ENCODE peak calls at places on chromosomes 6 and 20, in seven cellular contexts. One of them, this sample, is unnamed.

GRCh38 chr6:85383042-85383441 is 66.8 kb upstream of the NT5E start:
- DNase-seq in foreskin fibroblast: no peak
- DNase-seq in mammary epithelial cell: no peak
- DNase-seq in A673: no peak
- DNase-seq in stomach: no peak
- DNase-seq in psoas muscle: no peak
- DNase-seq in Panc1: no peak
- DNase-seq in this sample: no peak

GRCh38 chr6:28252507-28252975 is 472 bp upstream of the ZKSCAN4 start:
- DNase-seq in foreskin fibroblast: no peak
- DNase-seq in mammary epithelial cell: no peak
- DNase-seq in A673: no peak
- DNase-seq in stomach: no peak
- DNase-seq in psoas muscle: no peak
- DNase-seq in Panc1: no peak
- DNase-seq in this sample: no peak

GRCh38 chr6:48111143-48111506 is at the start of gene PTCHD4:
- DNase-seq in foreskin fibroblast: peak; percentile 18
- DNase-seq in mammary epithelial cell: peak; percentile 97
- DNase-seq in A673: no peak
- DNase-seq in stomach: no peak
- DNase-seq in psoas muscle: no peak
- DNase-seq in Panc1: no peak
- DNase-seq in this sample: peak; percentile 59

GRCh38 chr20:51423810-51424209 is 118.7 kb downstream of the NFATC2 start:
- DNase-seq in foreskin fibroblast: no peak
- DNase-seq in mammary epithelial cell: no peak
- DNase-seq in A673: no peak
- DNase-seq in stomach: no peak
- DNase-seq in psoas muscle: no peak
- DNase-seq in Panc1: no peak
- DNase-seq in this sample: no peak

GRCh38 chr6:40320441-40320840 is 266.7 kb downstream of the LRFN2 start:
- DNase-seq in foreskin fibroblast: no peak
- DNase-seq in mammary epithelial cell: no peak
- DNase-seq in A673: no peak
- DNase-seq in stomach: no peak
- DNase-seq in psoas muscle: no peak
- DNase-seq in Panc1: no peak
- DNase-seq in this sample: no peak

GRCh38 chr6:5501837-5502236 is 240.5 kb downstream of the FARS2 start:
- DNase-seq in foreskin fibroblast: no peak
- DNase-seq in mammary epithelial cell: no peak
- DNase-seq in A673: no peak
- DNase-seq in stomach: no peak
- DNase-seq in psoas muscle: no peak
- DNase-seq in Panc1: no peak
- DNase-seq in this sample: no peak

GRCh38 chr20:57659131-57659788 is 39.0 kb upstream of the ZBP1 start:
- DNase-seq in foreskin fibroblast: no peak
- DNase-seq in mammary epithelial cell: no peak
- DNase-seq in A673: no peak
- DNase-seq in stomach: peak; percentile 18
- DNase-seq in psoas muscle: no peak
- DNase-seq in Panc1: no peak
- DNase-seq in this sample: no peak

GRCh38 chr6:169244684-169245383 is 8.8 kb downstream of the THBS2 start:
- DNase-seq in foreskin fibroblast: no peak
- DNase-seq in mammary epithelial cell: no peak
- DNase-seq in A673: no peak
- DNase-seq in stomach: no peak
- DNase-seq in psoas muscle: no peak
- DNase-seq in Panc1: no peak
- DNase-seq in this sample: no peak

GRCh38 chr20:4243071-4243470 is 227.7 kb upstream of the RNF24 start:
- DNase-seq in foreskin fibroblast: no peak
- DNase-seq in mammary epithelial cell: no peak
- DNase-seq in A673: no peak
- DNase-seq in stomach: no peak
- DNase-seq in psoas muscle: no peak
- DNase-seq in Panc1: no peak
- DNase-seq in this sample: no peak

GRCh38 chr20:3046677-3047462 is 1.0 kb downstream of the MRPS26 start:
- DNase-seq in foreskin fibroblast: no peak
- DNase-seq in mammary epithelial cell: peak; percentile 73
- DNase-seq in A673: no peak
- DNase-seq in stomach: peak; percentile 33
- DNase-seq in psoas muscle: no peak
- DNase-seq in Panc1: no peak
- DNase-seq in this sample: peak; percentile 11

GRCh38 chr6:73394577-73395354 is at the start of gene DDX43:
- DNase-seq in foreskin fibroblast: no peak
- DNase-seq in mammary epithelial cell: no peak
- DNase-seq in A673: no peak
- DNase-seq in stomach: no peak
- DNase-seq in psoas muscle: peak; percentile 39
- DNase-seq in Panc1: peak; percentile 98
- DNase-seq in this sample: peak; percentile 60

GRCh38 chr20:44212792-44213191 is 2.2 kb upstream of the OSER1 start:
- DNase-seq in foreskin fibroblast: no peak
- DNase-seq in mammary epithelial cell: peak; percentile 86
- DNase-seq in A673: no peak
- DNase-seq in stomach: no peak
- DNase-seq in psoas muscle: no peak
- DNase-seq in Panc1: no peak
- DNase-seq in this sample: no peak

GRCh38 chr6:27726620-27727023 is 185.6 kb downstream of the OR2B2 start:
- DNase-seq in foreskin fibroblast: no peak
- DNase-seq in mammary epithelial cell: peak; percentile 67
- DNase-seq in A673: no peak
- DNase-seq in stomach: no peak
- DNase-seq in psoas muscle: no peak
- DNase-seq in Panc1: peak; percentile 71
- DNase-seq in this sample: no peak

GRCh38 chr20:40781340-40781916 is 92.4 kb upstream of the MAFB start:
- DNase-seq in foreskin fibroblast: no peak
- DNase-seq in mammary epithelial cell: no peak
- DNase-seq in A673: no peak
- DNase-seq in stomach: no peak
- DNase-seq in psoas muscle: no peak
- DNase-seq in Panc1: no peak
- DNase-seq in this sample: no peak

GRCh38 chr6:143872211-143872610 is 7.9 kb downstream of the ZC2HC1B start:
- DNase-seq in foreskin fibroblast: peak; percentile 16
- DNase-seq in mammary epithelial cell: no peak
- DNase-seq in A673: no peak
- DNase-seq in stomach: no peak
- DNase-seq in psoas muscle: no peak
- DNase-seq in Panc1: no peak
- DNase-seq in this sample: peak; percentile 3

GRCh38 chr6:36581716-36582115 is 12.4 kb upstream of the SRSF3 start:
- DNase-seq in foreskin fibroblast: no peak
- DNase-seq in mammary epithelial cell: no peak
- DNase-seq in A673: no peak
- DNase-seq in stomach: no peak
- DNase-seq in psoas muscle: no peak
- DNase-seq in Panc1: no peak
- DNase-seq in this sample: no peak

GRCh38 chr6:101539510-101540245 is 146.2 kb downstream of the GRIK2 start:
- DNase-seq in foreskin fibroblast: peak; percentile 26
- DNase-seq in mammary epithelial cell: peak; percentile 32
- DNase-seq in A673: no peak
- DNase-seq in stomach: no peak
- DNase-seq in psoas muscle: no peak
- DNase-seq in Panc1: no peak
- DNase-seq in this sample: peak; percentile 70

GRCh38 chr20:22453244-22454080 is 130.9 kb downstream of the FOXA2 start:
- DNase-seq in foreskin fibroblast: no peak
- DNase-seq in mammary epithelial cell: peak; percentile 43
- DNase-seq in A673: peak; percentile 6
- DNase-seq in stomach: no peak
- DNase-seq in psoas muscle: no peak
- DNase-seq in Panc1: no peak
- DNase-seq in this sample: peak; percentile 26
- TF ChIP-seq CTCF in foreskin fibroblast: peak; percentile 64
- TF ChIP-seq CTCF in mammary epithelial cell: peak; percentile 78
- TF ChIP-seq CTCF in A673: peak; percentile 67
- TF ChIP-seq CTCF in stomach: no peak
- TF ChIP-seq CTCF in psoas muscle: peak; percentile 46
- TF ChIP-seq CTCF in Panc1: peak; percentile 88
- TF ChIP-seq CTCF in this sample: peak; percentile 78

GRCh38 chr6:43092635-43093034 is 16.5 kb downstream of the PTK7 start:
- DNase-seq in foreskin fibroblast: no peak
- DNase-seq in mammary epithelial cell: no peak
- DNase-seq in A673: no peak
- DNase-seq in stomach: no peak
- DNase-seq in psoas muscle: no peak
- DNase-seq in Panc1: no peak
- DNase-seq in this sample: no peak

GRCh38 chr6:43095939-43096338 is 19.8 kb downstream of the PTK7 start:
- DNase-seq in foreskin fibroblast: no peak
- DNase-seq in mammary epithelial cell: no peak
- DNase-seq in A673: no peak
- DNase-seq in stomach: no peak
- DNase-seq in psoas muscle: no peak
- DNase-seq in Panc1: no peak
- DNase-seq in this sample: no peak

GRCh38 chr6:43091592-43091991 is 15.5 kb downstream of the PTK7 start:
- DNase-seq in foreskin fibroblast: no peak
- DNase-seq in mammary epithelial cell: no peak
- DNase-seq in A673: no peak
- DNase-seq in stomach: no peak
- DNase-seq in psoas muscle: no peak
- DNase-seq in Panc1: no peak
- DNase-seq in this sample: no peak

GRCh38 chr6:43091020-43091419 is 14.9 kb downstream of the PTK7 start:
- DNase-seq in foreskin fibroblast: no peak
- DNase-seq in mammary epithelial cell: no peak
- DNase-seq in A673: no peak
- DNase-seq in stomach: no peak
- DNase-seq in psoas muscle: no peak
- DNase-seq in Panc1: no peak
- DNase-seq in this sample: no peak

GRCh38 chr6:43093361-43094289 is 17.5 kb downstream of the PTK7 start:
- DNase-seq in foreskin fibroblast: peak; percentile 85
- DNase-seq in mammary epithelial cell: peak; percentile 78
- DNase-seq in A673: no peak
- DNase-seq in stomach: peak; percentile 34
- DNase-seq in psoas muscle: no peak
- DNase-seq in Panc1: peak; percentile 64
- DNase-seq in this sample: peak; percentile 72
- H3K4me3 ChIP-seq in foreskin fibroblast: peak overlapping the region; percentile 9
- H3K4me3 ChIP-seq in mammary epithelial cell: peak overlapping the region; percentile 36
- H3K4me3 ChIP-seq in A673: no peak overlapping the region
- H3K4me3 ChIP-seq in stomach: peak overlapping the region; percentile 46
- H3K4me3 ChIP-seq in psoas muscle: peak overlapping the region; percentile 60
- H3K4me3 ChIP-seq in Panc1: peak overlapping the region; percentile 70
- H3K4me3 ChIP-seq in this sample: peak overlapping the region; percentile 38

GRCh38 chr20:884983-885952 is 30.9 kb downstream of the ANGPT4 start:
- DNase-seq in foreskin fibroblast: peak; percentile 14
- DNase-seq in mammary epithelial cell: peak; percentile 16
- DNase-seq in A673: no peak
- DNase-seq in stomach: no peak
- DNase-seq in psoas muscle: no peak
- DNase-seq in Panc1: no peak
- DNase-seq in this sample: peak; percentile 53
- TF ChIP-seq CTCF in foreskin fibroblast: no peak
- TF ChIP-seq CTCF in mammary epithelial cell: peak; percentile 23
- TF ChIP-seq CTCF in A673: no peak
- TF ChIP-seq CTCF in stomach: no peak
- TF ChIP-seq CTCF in psoas muscle: no peak
- TF ChIP-seq CTCF in Panc1: no peak
- TF ChIP-seq CTCF in this sample: no peak

GRCh38 chr6:137216875-137217553 is 2.2 kb downstream of the IFNGR1 start:
- DNase-seq in foreskin fibroblast: no peak
- DNase-seq in mammary epithelial cell: peak; percentile 91
- DNase-seq in A673: no peak
- DNase-seq in stomach: peak; percentile 46
- DNase-seq in psoas muscle: no peak
- DNase-seq in Panc1: no peak
- DNase-seq in this sample: no peak
- H3K4me3 ChIP-seq in foreskin fibroblast: peak overlapping the region; percentile 73
- H3K4me3 ChIP-seq in mammary epithelial cell: peak overlapping the region; percentile 78
- H3K4me3 ChIP-seq in A673: no peak overlapping the region
- H3K4me3 ChIP-seq in stomach: peak overlapping the region; percentile 75
- H3K4me3 ChIP-seq in psoas muscle: peak overlapping the region; percentile 93
- H3K4me3 ChIP-seq in Panc1: no peak overlapping the region
- H3K4me3 ChIP-seq in this sample: peak overlapping the region; percentile 82

DNA sequence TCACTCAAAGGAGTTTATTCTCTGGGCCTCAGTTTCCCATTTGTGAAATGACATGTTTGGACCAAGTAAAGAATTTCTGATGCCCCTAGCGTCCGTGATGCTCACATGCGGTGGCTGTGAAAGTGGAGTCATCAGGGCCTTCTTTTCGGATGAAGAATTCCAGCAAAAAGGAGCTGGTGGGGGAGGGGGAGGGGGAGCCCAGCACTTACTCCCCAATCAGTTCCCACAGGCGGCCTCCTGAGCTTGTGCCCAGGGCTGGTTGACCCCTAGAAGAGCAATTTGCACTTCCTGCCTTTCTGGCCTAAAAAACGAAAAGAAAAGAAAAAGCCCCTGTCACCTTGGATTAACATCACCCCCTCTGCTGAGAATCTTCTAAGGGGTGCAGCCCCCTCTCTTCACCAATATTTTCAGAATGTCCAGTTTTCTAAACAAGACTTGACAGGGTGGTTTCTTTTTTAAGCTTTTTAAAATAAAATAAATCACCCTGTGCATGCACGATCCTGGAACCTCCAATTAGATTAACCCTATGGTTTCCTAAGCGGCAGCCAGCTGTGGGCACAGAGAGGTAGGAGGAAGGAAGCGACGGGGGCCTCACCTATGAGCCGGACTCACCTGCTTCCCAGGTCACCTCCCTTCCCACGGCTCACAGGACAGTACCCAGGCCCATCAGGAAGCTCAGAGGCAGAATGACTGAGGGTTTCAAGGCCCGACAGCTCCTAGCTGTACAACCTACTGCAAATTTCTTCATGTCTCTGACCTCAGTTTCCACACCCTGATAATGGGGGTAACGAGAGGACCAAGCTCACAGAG is 10.4 kb upstream of the TGM2 start:
- DNase-seq in foreskin fibroblast: no peak
- DNase-seq in mammary epithelial cell: no peak
- DNase-seq in A673: no peak
- DNase-seq in stomach: no peak
- DNase-seq in psoas muscle: no peak
- DNase-seq in Panc1: no peak
- DNase-seq in this sample: no peak
- TF ChIP-seq CTCF in foreskin fibroblast: no peak
- TF ChIP-seq CTCF in mammary epithelial cell: no peak
- TF ChIP-seq CTCF in A673: no peak
- TF ChIP-seq CTCF in stomach: no peak
- TF ChIP-seq CTCF in psoas muscle: no peak
- TF ChIP-seq CTCF in Panc1: no peak
- TF ChIP-seq CTCF in this sample: no peak

GRCh38 chr6:139291813-139292619 is at the start of gene TXLNB:
- DNase-seq in foreskin fibroblast: peak; percentile 78
- DNase-seq in mammary epithelial cell: peak; percentile 81
- DNase-seq in A673: no peak
- DNase-seq in stomach: peak; percentile 59
- DNase-seq in psoas muscle: peak; percentile 78
- DNase-seq in Panc1: no peak
- DNase-seq in this sample: peak; percentile 95
- H3K4me3 ChIP-seq in foreskin fibroblast: peak within 1 kb of the TSS; percentile 28
- H3K4me3 ChIP-seq in mammary epithelial cell: no peak within 1 kb of the TSS
- H3K4me3 ChIP-seq in A673: no peak within 1 kb of the TSS
- H3K4me3 ChIP-seq in stomach: peak within 1 kb of the TSS; percentile 25
- H3K4me3 ChIP-seq in psoas muscle: peak within 1 kb of the TSS; percentile 68
- H3K4me3 ChIP-seq in Panc1: no peak within 1 kb of the TSS
- H3K4me3 ChIP-seq in this sample: peak within 1 kb of the TSS; percentile 19

This sample was measured in fibroblast of pulmonary artery.